ENCODE peak calls at places on chromosome 12, in four cellular contexts. O is IMR-90, R is SK-N-SH, B is HepG2. A is an unnamed sample.

GRCh38 chr12:71186571-71187288 is 28.9 kb upstream of the TSPAN8 start:
- DNase-seq in R (no peak), B (no peak), O (no peak), A (no peak)

GRCh38 chr12:124764870-124765570 is 98.6 kb downstream of the SCARB1 start:
- DNase-seq in R (no peak), B (no peak), O (peak), A (no peak)

GRCh38 chr12:25250744-25251730 is at the start of gene KRAS:
- DNase-seq in R (peak), B (peak), O (peak), A (peak)

GRCh38 chr12:109286652-109287051 is 22.4 kb downstream of the FOXN4 start:
- DNase-seq in O (no peak), R (no peak), B (no peak), A (no peak)

GRCh38 chr12:125143491-125143890 is 78.3 kb downstream of the AACS start:
- DNase-seq in R (peak), O (peak), B (no peak), A (no peak)

GRCh38 chr12:113241191-113242017 is 20.1 kb downstream of the TPCN1 start:
- DNase-seq in O (peak), B (peak), R (no peak), A (no peak)

GRCh38 chr12:45290218-45290609 is 74.3 kb downstream of the ANO6 start:
- DNase-seq in B (no peak), O (peak), R (no peak), A (no peak)

GRCh38 chr12:3732901-3733300 is 20.0 kb downstream of the CRACR2A start:
- DNase-seq in R (no peak), O (no peak), B (no peak), A (no peak)

GRCh38 chr12:30953946-30954766 is 27.6 kb downstream of the TSPAN11 start:
- DNase-seq in R (no peak), B (peak), O (no peak), A (no peak)

GRCh38 chr12:114430306-114430705 is 24.4 kb upstream of the TBX5 start:
- DNase-seq in B (no peak), R (no peak), O (peak), A (no peak)

GRCh38 chr12:111444706-111445310 is 39.1 kb downstream of the SH2B3 start:
- DNase-seq in B (no peak), R (no peak), O (no peak), A (no peak)

GRCh38 chr12:54038760-54039414 is 6.0 kb downstream of the HOXC5 start:
- DNase-seq in R (no peak), B (no peak), O (no peak), A (no peak)

DNA sequence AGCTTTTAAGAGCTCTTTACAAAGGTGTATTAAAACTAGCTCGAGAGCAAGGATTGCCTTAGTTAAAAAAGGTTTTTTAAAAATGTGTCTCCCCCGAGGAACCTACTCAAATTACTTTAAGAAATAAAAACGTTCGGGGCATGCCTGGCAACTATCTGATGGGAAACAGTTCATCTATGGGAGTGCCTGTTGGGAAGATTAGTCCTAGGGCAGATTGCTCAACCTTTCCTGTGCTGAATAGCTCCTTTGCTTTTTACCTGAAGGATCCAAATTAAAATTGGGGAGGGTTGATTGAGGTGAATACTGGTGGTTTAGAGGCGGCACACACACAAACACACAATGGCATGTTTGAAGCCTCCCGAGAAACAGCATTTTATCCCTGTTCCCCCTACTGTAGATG is 541.4 kb upstream of the ATP2B1 start:
- DNase-seq in O (no peak), R (no peak), B (no peak), A (no peak)
- H3K27ac ChIP-seq in O (no peak), R (no peak), B (no peak), A (no peak)

GRCh38 chr12:132430838-132431826 is 58.8 kb upstream of the FBRSL1 start:
- DNase-seq in R (no peak), B (no peak), O (no peak), A (no peak)

GRCh38 chr12:132427999-132428871 is 61.7 kb upstream of the FBRSL1 start:
- DNase-seq in R (no peak), B (peak), O (no peak), A (no peak)

GRCh38 chr12:132428872-132429121 is 61.2 kb upstream of the FBRSL1 start:
- DNase-seq in O (no peak), B (peak), R (no peak), A (no peak)

GRCh38 chr12:132429122-132429931 is 60.6 kb upstream of the FBRSL1 start:
- DNase-seq in O (no peak), B (peak), R (peak), A (no peak)

GRCh38 chr12:132429932-132430643 is 59.9 kb upstream of the FBRSL1 start:
- DNase-seq in O (no peak), R (no peak), B (no peak), A (peak)
- TF ChIP-seq SMC3 in O (no peak), R (no peak), B (no peak), A (no peak)

GRCh38 chr12:27463826-27464554 is 17.5 kb downstream of the SMCO2 start:
- DNase-seq in B (no peak), O (peak), R (no peak), A (no peak)

GRCh38 chr12:27462151-27462694 is 15.7 kb downstream of the SMCO2 start:
- DNase-seq in B (no peak), O (peak), R (no peak), A (no peak)

GRCh38 chr12:27462851-27463250 is 16.3 kb downstream of the SMCO2 start:
- DNase-seq in B (no peak), R (no peak), O (no peak), A (no peak)

GRCh38 chr12:27456618-27457017 is 10.1 kb downstream of the SMCO2 start:
- DNase-seq in B (peak), R (no peak), O (no peak), A (no peak)

DNA sequence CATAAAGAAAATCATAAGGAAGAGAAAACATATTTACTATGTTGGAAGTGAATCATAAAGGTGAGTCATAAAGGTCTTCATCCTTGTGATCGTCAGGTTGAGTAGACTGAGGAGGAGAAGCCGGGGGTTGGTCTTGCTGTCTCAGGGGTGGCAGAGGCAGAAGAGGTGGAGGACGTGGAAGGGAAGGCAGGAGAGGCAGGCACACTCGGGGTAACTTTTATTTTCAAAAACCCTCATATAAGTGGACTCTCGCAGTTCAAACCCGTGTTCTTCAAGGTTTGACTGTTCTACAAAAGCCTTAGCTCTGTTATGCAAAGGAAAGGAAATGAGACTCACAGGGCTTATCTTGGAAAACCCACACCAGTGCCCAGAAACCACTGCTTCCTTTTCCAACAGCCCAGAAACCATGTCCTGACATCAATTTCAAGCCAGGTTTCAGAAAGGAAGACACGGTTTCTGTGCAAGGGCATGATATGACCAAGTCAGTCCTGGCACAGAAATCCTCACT is 14.0 kb downstream of the SMCO2 start:
- DNase-seq in R (no peak), O (peak), B (no peak), A (no peak)
- H3K27ac ChIP-seq in R (no peak), O (no peak), B (no peak), A (no peak)

GRCh38 chr12:52280319-52280795 is 5.9 kb downstream of the KRT86 start:
- DNase-seq in B (peak), O (peak), R (no peak), A (no peak)
- TF ChIP-seq SMC3 in B (no peak), O (no peak), R (no peak), A (no peak)

GRCh38 chr12:68260153-68260552 is 6.7 kb upstream of the IL22 start:
- DNase-seq in B (no peak), R (no peak), O (no peak), A (no peak)
- H3K27ac ChIP-seq in B (no peak), R (peak), O (no peak), A (no peak)

GRCh38 chr12:104582739-104583138 is 126.0 kb downstream of the CHST11 start:
- DNase-seq in O (no peak), B (no peak), R (no peak), A (no peak)

GRCh38 chr12:104585448-104586055 is 128.8 kb downstream of the CHST11 start:
- DNase-seq in B (no peak), O (no peak), R (no peak), A (no peak)

GRCh38 chr12:104581000-104581570 is 124.3 kb downstream of the CHST11 start:
- DNase-seq in O (peak), B (no peak), R (no peak), A (no peak)

GRCh38 chr12:104586325-104587048 is 129.7 kb downstream of the CHST11 start:
- DNase-seq in R (no peak), B (no peak), O (no peak), A (no peak)

DNA sequence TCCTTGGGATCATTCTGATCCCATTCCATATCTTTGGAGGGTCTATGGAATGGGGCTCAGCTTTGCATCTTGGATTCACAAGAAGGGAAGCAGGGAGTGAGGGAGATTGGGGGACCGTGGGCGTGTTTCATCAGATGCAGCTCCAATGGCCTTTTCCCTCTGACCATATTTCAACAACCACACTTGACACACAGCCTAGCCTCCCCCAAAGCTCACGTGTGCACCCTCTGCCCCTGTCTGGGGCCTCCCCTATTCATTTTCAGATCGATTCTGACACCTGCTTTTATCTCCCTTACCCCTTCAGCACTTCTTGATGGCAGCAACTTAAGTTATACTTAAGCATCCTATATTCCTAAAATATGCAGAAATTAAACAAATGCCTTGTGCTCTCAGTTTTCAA is 126.6 kb downstream of the CHST11 start:
- DNase-seq in R (no peak), O (no peak), B (no peak), A (no peak)
- TF ChIP-seq SMC3 in R (no peak), O (no peak), B (no peak), A (no peak)

A was measured in K562.